ENCODE peak calls at places on chromosomes 4 and X, in six cellular contexts. One of them, this sample, is unnamed.

GRCh38 chr4:76090241-76090691 is 15.8 kb downstream of the ART3 start:
- DNase-seq in sciatic nerve: no peak
- DNase-seq in cardiac muscle cell: peak; percentile 89
- DNase-seq in fibroblast of the aortic adventitia: peak; percentile 94
- DNase-seq in activated CD4-positive, alpha-beta T cell treated with anti-CD3 and anti-CD28 coated beads for 1 hour: no peak
- DNase-seq in ACHN: no peak
- DNase-seq in this sample: peak; percentile 54

GRCh38 chr4:184434021-184434420 is 40.3 kb downstream of the IRF2 start:
- DNase-seq in sciatic nerve: no peak
- DNase-seq in cardiac muscle cell: no peak
- DNase-seq in fibroblast of the aortic adventitia: no peak
- DNase-seq in activated CD4-positive, alpha-beta T cell treated with anti-CD3 and anti-CD28 coated beads for 1 hour: no peak
- DNase-seq in ACHN: no peak
- DNase-seq in this sample: no peak

GRCh38 chr4:169147217-169147616 is 123.5 kb downstream of the SH3RF1 start:
- DNase-seq in sciatic nerve: no peak
- DNase-seq in cardiac muscle cell: no peak
- DNase-seq in fibroblast of the aortic adventitia: no peak
- DNase-seq in activated CD4-positive, alpha-beta T cell treated with anti-CD3 and anti-CD28 coated beads for 1 hour: no peak
- DNase-seq in ACHN: peak; percentile 70
- DNase-seq in this sample: no peak

GRCh38 chr4:54657556-54658313 is at the start of gene KIT:
- DNase-seq in sciatic nerve: peak; percentile 61
- DNase-seq in cardiac muscle cell: peak; percentile 22
- DNase-seq in fibroblast of the aortic adventitia: no peak
- DNase-seq in activated CD4-positive, alpha-beta T cell treated with anti-CD3 and anti-CD28 coated beads for 1 hour: no peak
- DNase-seq in ACHN: no peak
- DNase-seq in this sample: peak; percentile 84

GRCh38 chr4:73593631-73594241 is 26.5 kb downstream of the RASSF6 start:
- DNase-seq in sciatic nerve: no peak
- DNase-seq in cardiac muscle cell: peak; percentile 60
- DNase-seq in fibroblast of the aortic adventitia: peak; percentile 66
- DNase-seq in activated CD4-positive, alpha-beta T cell treated with anti-CD3 and anti-CD28 coated beads for 1 hour: no peak
- DNase-seq in ACHN: peak; percentile 50
- DNase-seq in this sample: no peak

GRCh38 chrX:96761566-96761965 is 76.9 kb downstream of the DIAPH2 start:
- DNase-seq in sciatic nerve: no peak
- DNase-seq in cardiac muscle cell: no peak
- DNase-seq in fibroblast of the aortic adventitia: no peak
- DNase-seq in activated CD4-positive, alpha-beta T cell treated with anti-CD3 and anti-CD28 coated beads for 1 hour: no peak
- DNase-seq in ACHN: no peak
- DNase-seq in this sample: no peak

GRCh38 chr4:6447561-6448290 is 24.7 kb downstream of the PPP2R2C start:
- DNase-seq in sciatic nerve: no peak
- DNase-seq in cardiac muscle cell: no peak
- DNase-seq in fibroblast of the aortic adventitia: no peak
- DNase-seq in activated CD4-positive, alpha-beta T cell treated with anti-CD3 and anti-CD28 coated beads for 1 hour: no peak
- DNase-seq in ACHN: no peak
- DNase-seq in this sample: no peak

GRCh38 chr4:76589872-76590846 is 155.1 kb downstream of the SHROOM3 start:
- DNase-seq in sciatic nerve: no peak
- DNase-seq in cardiac muscle cell: peak; percentile 96
- DNase-seq in fibroblast of the aortic adventitia: peak; percentile 87
- DNase-seq in activated CD4-positive, alpha-beta T cell treated with anti-CD3 and anti-CD28 coated beads for 1 hour: no peak
- DNase-seq in ACHN: peak; percentile 94
- DNase-seq in this sample: no peak

GRCh38 chr4:13918110-13918509 is 290.6 kb upstream of the BOD1L1 start:
- DNase-seq in sciatic nerve: no peak
- DNase-seq in cardiac muscle cell: peak; percentile 95
- DNase-seq in fibroblast of the aortic adventitia: peak; percentile 99
- DNase-seq in activated CD4-positive, alpha-beta T cell treated with anti-CD3 and anti-CD28 coated beads for 1 hour: no peak
- DNase-seq in ACHN: peak; percentile 68
- DNase-seq in this sample: no peak

GRCh38 chr4:48271048-48271452 is 1.4 kb upstream of the TEC start:
- DNase-seq in sciatic nerve: no peak
- DNase-seq in cardiac muscle cell: no peak
- DNase-seq in fibroblast of the aortic adventitia: no peak
- DNase-seq in activated CD4-positive, alpha-beta T cell treated with anti-CD3 and anti-CD28 coated beads for 1 hour: no peak
- DNase-seq in ACHN: no peak
- DNase-seq in this sample: no peak

GRCh38 chrX:123206222-123206621 is 22.1 kb downstream of the GRIA3 start:
- DNase-seq in sciatic nerve: no peak
- DNase-seq in cardiac muscle cell: no peak
- DNase-seq in fibroblast of the aortic adventitia: no peak
- DNase-seq in activated CD4-positive, alpha-beta T cell treated with anti-CD3 and anti-CD28 coated beads for 1 hour: no peak
- DNase-seq in ACHN: no peak
- DNase-seq in this sample: no peak

GRCh38 chr4:184693056-184693455 is 40.8 kb downstream of the CENPU start:
- DNase-seq in sciatic nerve: no peak
- DNase-seq in cardiac muscle cell: peak; percentile 68
- DNase-seq in fibroblast of the aortic adventitia: peak; percentile 59
- DNase-seq in activated CD4-positive, alpha-beta T cell treated with anti-CD3 and anti-CD28 coated beads for 1 hour: no peak
- DNase-seq in ACHN: no peak
- DNase-seq in this sample: no peak

GRCh38 chrX:154012336-154012991 is 7.2 kb downstream of the IRAK1 start:
- DNase-seq in sciatic nerve: no peak
- DNase-seq in cardiac muscle cell: peak; percentile 46
- DNase-seq in fibroblast of the aortic adventitia: no peak
- DNase-seq in activated CD4-positive, alpha-beta T cell treated with anti-CD3 and anti-CD28 coated beads for 1 hour: no peak
- DNase-seq in ACHN: no peak
- DNase-seq in this sample: no peak

GRCh38 chr4:121256346-121256745 is 92.2 kb upstream of the TNIP3 start:
- DNase-seq in sciatic nerve: no peak
- DNase-seq in cardiac muscle cell: peak; percentile 95
- DNase-seq in fibroblast of the aortic adventitia: peak; percentile 93
- DNase-seq in activated CD4-positive, alpha-beta T cell treated with anti-CD3 and anti-CD28 coated beads for 1 hour: no peak
- DNase-seq in ACHN: peak; percentile 72
- DNase-seq in this sample: no peak

GRCh38 chrX:106168107-106168506 is at the start of gene PWWP3B:
- DNase-seq in sciatic nerve: peak; percentile 62
- DNase-seq in cardiac muscle cell: peak; percentile 70
- DNase-seq in fibroblast of the aortic adventitia: no peak
- DNase-seq in activated CD4-positive, alpha-beta T cell treated with anti-CD3 and anti-CD28 coated beads for 1 hour: no peak
- DNase-seq in ACHN: peak; percentile 0
- DNase-seq in this sample: no peak

GRCh38 chrX:97740044-97740443 is 856.3 kb downstream of the RPA4 start:
- DNase-seq in sciatic nerve: no peak
- DNase-seq in cardiac muscle cell: no peak
- DNase-seq in fibroblast of the aortic adventitia: no peak
- DNase-seq in activated CD4-positive, alpha-beta T cell treated with anti-CD3 and anti-CD28 coated beads for 1 hour: no peak
- DNase-seq in ACHN: no peak
- DNase-seq in this sample: no peak

GRCh38 chrX:86507337-86507736 is 359.1 kb downstream of the DACH2 start:
- DNase-seq in sciatic nerve: no peak
- DNase-seq in cardiac muscle cell: no peak
- DNase-seq in fibroblast of the aortic adventitia: no peak
- DNase-seq in activated CD4-positive, alpha-beta T cell treated with anti-CD3 and anti-CD28 coated beads for 1 hour: no peak
- DNase-seq in ACHN: no peak
- DNase-seq in this sample: no peak

GRCh38 chr4:38189445-38189844 is 229.2 kb downstream of the PTTG2 start:
- DNase-seq in sciatic nerve: no peak
- DNase-seq in cardiac muscle cell: peak; percentile 65
- DNase-seq in fibroblast of the aortic adventitia: peak; percentile 77
- DNase-seq in activated CD4-positive, alpha-beta T cell treated with anti-CD3 and anti-CD28 coated beads for 1 hour: no peak
- DNase-seq in ACHN: peak; percentile 72
- DNase-seq in this sample: no peak

GRCh38 chr4:61152433-61152832 is 47.7 kb upstream of the ADGRL3 start:
- DNase-seq in sciatic nerve: no peak
- DNase-seq in cardiac muscle cell: no peak
- DNase-seq in fibroblast of the aortic adventitia: no peak
- DNase-seq in activated CD4-positive, alpha-beta T cell treated with anti-CD3 and anti-CD28 coated beads for 1 hour: no peak
- DNase-seq in ACHN: no peak
- DNase-seq in this sample: no peak

GRCh38 chr4:52837716-52838558 is 24.2 kb upstream of the RASL11B start:
- DNase-seq in sciatic nerve: no peak
- DNase-seq in cardiac muscle cell: peak; percentile 43
- DNase-seq in fibroblast of the aortic adventitia: peak; percentile 22
- DNase-seq in activated CD4-positive, alpha-beta T cell treated with anti-CD3 and anti-CD28 coated beads for 1 hour: no peak
- DNase-seq in ACHN: peak; percentile 5
- DNase-seq in this sample: no peak

GRCh38 chr4:13985824-13986223 is 358.3 kb upstream of the BOD1L1 start:
- DNase-seq in sciatic nerve: no peak
- DNase-seq in cardiac muscle cell: peak; percentile 46
- DNase-seq in fibroblast of the aortic adventitia: peak; percentile 65
- DNase-seq in activated CD4-positive, alpha-beta T cell treated with anti-CD3 and anti-CD28 coated beads for 1 hour: no peak
- DNase-seq in ACHN: no peak
- DNase-seq in this sample: no peak

GRCh38 chrX:29488919-29489318 is 726.4 kb upstream of the MAGEB2 start:
- DNase-seq in sciatic nerve: no peak
- DNase-seq in cardiac muscle cell: no peak
- DNase-seq in fibroblast of the aortic adventitia: no peak
- DNase-seq in activated CD4-positive, alpha-beta T cell treated with anti-CD3 and anti-CD28 coated beads for 1 hour: no peak
- DNase-seq in ACHN: no peak
- DNase-seq in this sample: no peak

GRCh38 chr4:77199701-77200100 is 42.7 kb downstream of the CCNG2 start:
- DNase-seq in sciatic nerve: no peak
- DNase-seq in cardiac muscle cell: no peak
- DNase-seq in fibroblast of the aortic adventitia: no peak
- DNase-seq in activated CD4-positive, alpha-beta T cell treated with anti-CD3 and anti-CD28 coated beads for 1 hour: no peak
- DNase-seq in ACHN: no peak
- DNase-seq in this sample: no peak

GRCh38 chr4:84652478-84652877 is 69.6 kb downstream of the CDS1 start:
- DNase-seq in sciatic nerve: no peak
- DNase-seq in cardiac muscle cell: no peak
- DNase-seq in fibroblast of the aortic adventitia: no peak
- DNase-seq in activated CD4-positive, alpha-beta T cell treated with anti-CD3 and anti-CD28 coated beads for 1 hour: no peak
- DNase-seq in ACHN: no peak
- DNase-seq in this sample: no peak

GRCh38 chr4:3462790-3463415 is at the start of gene DOK7:
- DNase-seq in sciatic nerve: no peak
- DNase-seq in cardiac muscle cell: no peak
- DNase-seq in fibroblast of the aortic adventitia: no peak
- DNase-seq in activated CD4-positive, alpha-beta T cell treated with anti-CD3 and anti-CD28 coated beads for 1 hour: no peak
- DNase-seq in ACHN: no peak
- DNase-seq in this sample: no peak

GRCh38 chr4:168514249-168514852 is 17.5 kb downstream of the PALLD start:
- DNase-seq in sciatic nerve: no peak
- DNase-seq in cardiac muscle cell: peak; percentile 62
- DNase-seq in fibroblast of the aortic adventitia: peak; percentile 70
- DNase-seq in activated CD4-positive, alpha-beta T cell treated with anti-CD3 and anti-CD28 coated beads for 1 hour: no peak
- DNase-seq in ACHN: peak; percentile 54
- DNase-seq in this sample: no peak

GRCh38 chr4:54099287-54099958 is 540 bp upstream of the GSX2 start:
- DNase-seq in sciatic nerve: no peak
- DNase-seq in cardiac muscle cell: peak; percentile 40
- DNase-seq in fibroblast of the aortic adventitia: no peak
- DNase-seq in activated CD4-positive, alpha-beta T cell treated with anti-CD3 and anti-CD28 coated beads for 1 hour: no peak
- DNase-seq in ACHN: peak; percentile 63
- DNase-seq in this sample: no peak

GRCh38 chrX:120213438-120214265 is 37.0 kb upstream of the ZBTB33 start:
- DNase-seq in sciatic nerve: peak; percentile 75
- DNase-seq in cardiac muscle cell: peak; percentile 64
- DNase-seq in fibroblast of the aortic adventitia: peak; percentile 64
- DNase-seq in activated CD4-positive, alpha-beta T cell treated with anti-CD3 and anti-CD28 coated beads for 1 hour: peak; percentile 12
- DNase-seq in ACHN: peak; percentile 46
- DNase-seq in this sample: peak; percentile 33

GRCh38 chr4:54215379-54216072 is 13.6 kb upstream of the PDGFRA start:
- DNase-seq in sciatic nerve: no peak
- DNase-seq in cardiac muscle cell: no peak
- DNase-seq in fibroblast of the aortic adventitia: peak; percentile 57
- DNase-seq in activated CD4-positive, alpha-beta T cell treated with anti-CD3 and anti-CD28 coated beads for 1 hour: no peak
- DNase-seq in ACHN: no peak
- DNase-seq in this sample: no peak

GRCh38 chr4:26289421-26289820 is 31.4 kb upstream of the RBPJ start:
- DNase-seq in sciatic nerve: no peak
- DNase-seq in cardiac muscle cell: no peak
- DNase-seq in fibroblast of the aortic adventitia: no peak
- DNase-seq in activated CD4-positive, alpha-beta T cell treated with anti-CD3 and anti-CD28 coated beads for 1 hour: no peak
- DNase-seq in ACHN: no peak
- DNase-seq in this sample: no peak

GRCh38 chr4:7663075-7663541 is 228.4 kb upstream of the PSAPL1 start:
- DNase-seq in sciatic nerve: no peak
- DNase-seq in cardiac muscle cell: no peak
- DNase-seq in fibroblast of the aortic adventitia: no peak
- DNase-seq in activated CD4-positive, alpha-beta T cell treated with anti-CD3 and anti-CD28 coated beads for 1 hour: no peak
- DNase-seq in ACHN: no peak
- DNase-seq in this sample: no peak

GRCh38 chrX:72201836-72202536 is 20.4 kb downstream of the PIN4 start:
- DNase-seq in sciatic nerve: no peak
- DNase-seq in cardiac muscle cell: peak; percentile 68
- DNase-seq in fibroblast of the aortic adventitia: peak; percentile 78
- DNase-seq in activated CD4-positive, alpha-beta T cell treated with anti-CD3 and anti-CD28 coated beads for 1 hour: no peak
- DNase-seq in ACHN: peak; percentile 67
- DNase-seq in this sample: no peak

GRCh38 chr4:182382941-182383340 is 139.7 kb downstream of the TENM3 start:
- DNase-seq in sciatic nerve: no peak
- DNase-seq in cardiac muscle cell: no peak
- DNase-seq in fibroblast of the aortic adventitia: no peak
- DNase-seq in activated CD4-positive, alpha-beta T cell treated with anti-CD3 and anti-CD28 coated beads for 1 hour: no peak
- DNase-seq in ACHN: no peak
- DNase-seq in this sample: no peak